ENCODE peak calls at places on chromosomes 5 and 9, in ten cellular contexts. C is WTC11, P is anterior cingulate cortex, X is caudate nucleus, R is GM12892, W is neural crest cell, G is K562, K is fibroblast of pulmonary artery, T is AG10803, E is glomerular endothelial cell. F is an unnamed sample.

GRCh38 chr5:154202379-154203260 is 12.1 kb downstream of the GALNT10 start:
- DNase-seq in C (no peak), P (peak; percentile 12), X (no peak), R (peak; percentile 52), W (no peak), G (peak; percentile 64), K (no peak), T (no peak), E (no peak), F (no peak)

GRCh38 chr5:9720361-9720760 is 90.2 kb upstream of the TAS2R1 start:
- DNase-seq in C (no peak), P (no peak), X (no peak), R (no peak), W (no peak), G (no peak), K (no peak), T (no peak), E (no peak), F (no peak)

GRCh38 chr5:10913846-10914245 is 152.8 kb upstream of the DAP start:
- DNase-seq in C (no peak), P (no peak), X (no peak), R (no peak), W (no peak), G (peak; percentile 18), K (peak; percentile 26), T (peak; percentile 83), E (no peak), F (peak; percentile 76)

GRCh38 chr5:523658-524441 is 399 bp downstream of the SLC9A3 start:
- DNase-seq in C (peak; percentile 50), P (no peak), X (no peak), R (no peak), W (no peak), G (no peak), K (no peak), T (no peak), E (no peak), F (peak; percentile 52)

GRCh38 chr9:95620296-95620695 is 103.5 kb upstream of the PTCH1 start:
- DNase-seq in C (no peak), P (no peak), X (no peak), R (no peak), W (no peak), G (no peak), K (no peak), T (peak; percentile 3), E (no peak), F (no peak)

GRCh38 chr9:32708480-32709150 is 73.1 kb upstream of the TAF1L start:
- DNase-seq in C (no peak), P (no peak), X (no peak), R (no peak), W (no peak), G (no peak), K (no peak), T (no peak), E (no peak), F (no peak)

GRCh38 chr9:68515304-68516017 is 25.2 kb downstream of the TMEM252 start:
- DNase-seq in C (no peak), P (no peak), X (no peak), R (no peak), W (no peak), G (no peak), K (peak; percentile 72), T (peak; percentile 68), E (no peak), F (no peak)

GRCh38 chr9:92392690-92393089 is 11.7 kb downstream of the OGN start:
- DNase-seq in C (no peak), P (no peak), X (no peak), R (no peak), W (no peak), G (no peak), K (no peak), T (no peak), E (no peak), F (no peak)

GRCh38 chr9:36780186-36780585 is 207.5 kb downstream of the MELK start:
- DNase-seq in C (no peak), P (no peak), X (no peak), R (no peak), W (no peak), G (no peak), K (no peak), T (no peak), E (no peak), F (no peak)

GRCh38 chr5:176837707-176838115 is 27.4 kb downstream of the UNC5A start:
- DNase-seq in C (peak; percentile 97), P (peak; percentile 62), X (no peak), R (no peak), W (peak; percentile 96), G (peak; percentile 86), K (peak; percentile 92), T (peak; percentile 79), E (peak; percentile 57), F (peak; percentile 90)

GRCh38 chr9:85501474-85501873 is 240.3 kb downstream of the AGTPBP1 start:
- DNase-seq in C (no peak), P (no peak), X (no peak), R (no peak), W (no peak), G (no peak), K (no peak), T (no peak), E (no peak), F (no peak)

GRCh38 chr5:147831465-147831864 is at the start of gene SPINK1:
- DNase-seq in C (no peak), P (no peak), X (no peak), R (no peak), W (no peak), G (no peak), K (no peak), T (no peak), E (no peak), F (no peak)

GRCh38 chr9:89564257-89564878 is 40.4 kb upstream of the GADD45G start:
- DNase-seq in C (peak; percentile 63), P (no peak), X (peak; percentile 21), R (peak; percentile 46), W (no peak), G (peak; percentile 17), K (peak; percentile 12), T (no peak), E (no peak), F (no peak)

GRCh38 chr5:55927861-55928655 is 66.7 kb downstream of the IL6ST start:
- DNase-seq in C (no peak), P (no peak), X (no peak), R (no peak), W (no peak), G (no peak), K (no peak), T (no peak), E (no peak), F (no peak)

GRCh38 chr5:179258922-179259730 is 86.1 kb downstream of the ADAMTS2 start:
- DNase-seq in C (peak; percentile 9), P (no peak), X (no peak), R (no peak), W (no peak), G (no peak), K (peak; percentile 87), T (peak; percentile 96), E (no peak), F (peak; percentile 92)

GRCh38 chr9:17134396-17134842 is 421 bp upstream of the CNTLN start:
- DNase-seq in C (no peak), P (no peak), X (no peak), R (no peak), W (no peak), G (no peak), K (peak; percentile 59), T (peak; percentile 36), E (no peak), F (no peak)

GRCh38 chr5:92939428-92939827 is 641.6 kb downstream of the NR2F1-AS1 start:
- DNase-seq in C (no peak), P (no peak), X (no peak), R (no peak), W (no peak), G (no peak), K (peak; percentile 33), T (no peak), E (no peak), F (no peak)

GRCh38 chr9:117414906-117415583 is at the start of gene ASTN2:
- DNase-seq in C (peak; percentile 66), P (peak; percentile 51), X (no peak), R (peak; percentile 34), W (peak; percentile 22), G (no peak), K (no peak), T (peak; percentile 2), E (no peak), F (peak; percentile 66)

GRCh38 chr5:176735383-176736265 is 74.7 kb upstream of the UNC5A start:
- DNase-seq in C (peak; percentile 4), P (no peak), X (no peak), R (no peak), W (no peak), G (no peak), K (no peak), T (no peak), E (no peak), F (no peak)

GRCh38 chr5:2752875-2753435 is 1.5 kb upstream of the IRX2 start:
- DNase-seq in C (no peak), P (no peak), X (no peak), R (no peak), W (no peak), G (no peak), K (no peak), T (peak; percentile 40), E (no peak), F (peak; percentile 45)

GRCh38 chr5:1834721-1835425 is 33.7 kb downstream of the NDUFS6 start:
- DNase-seq in C (no peak), P (no peak), X (no peak), R (no peak), W (no peak), G (no peak), K (no peak), T (no peak), E (no peak), F (no peak)

GRCh38 chr5:35803221-35803651 is 53.5 kb upstream of the IL7R start:
- DNase-seq in C (peak; percentile 26), P (peak; percentile 66), X (peak; percentile 41), R (no peak), W (peak; percentile 10), G (no peak), K (peak; percentile 53), T (peak; percentile 83), E (peak; percentile 27), F (peak; percentile 81)

GRCh38 chr9:115393976-115394775 is 276.2 kb upstream of the TNC start:
- DNase-seq in C (no peak), P (peak; percentile 22), X (no peak), R (no peak), W (no peak), G (no peak), K (no peak), T (peak; percentile 46), E (no peak), F (no peak)

GRCh38 chr5:759781-760362 is 24.7 kb downstream of the ZDHHC11B start:
- DNase-seq in C (no peak), P (no peak), X (no peak), R (no peak), W (no peak), G (peak; percentile 9), K (no peak), T (no peak), E (no peak), F (peak; percentile 20)

GRCh38 chr9:33167949-33168535 is 906 bp upstream of the B4GALT1 start:
- DNase-seq in C (no peak), P (no peak), X (no peak), R (no peak), W (no peak), G (peak; percentile 32), K (no peak), T (no peak), E (no peak), F (no peak)

GRCh38 chr5:134512661-134512999 is 12.8 kb upstream of the JADE2 start:
- DNase-seq in C (peak; percentile 36), P (no peak), X (no peak), R (no peak), W (no peak), G (no peak), K (no peak), T (no peak), E (no peak), F (no peak)

GRCh38 chr9:93122721-93123221 is 11.3 kb downstream of the NINJ1 start:
- DNase-seq in C (no peak), P (no peak), X (no peak), R (no peak), W (no peak), G (no peak), K (no peak), T (no peak), E (no peak), F (no peak)

GRCh38 chr9:83432104-83432627 is 106.0 kb downstream of the FRMD3 start:
- DNase-seq in C (peak; percentile 61), P (peak; percentile 68), X (no peak), R (no peak), W (no peak), G (no peak), K (peak; percentile 38), T (peak; percentile 87), E (no peak), F (peak; percentile 76)

F was measured in AG20443.